ENCODE peak calls at places on chromosomes 1 and 21, in ten cellular contexts. U is NCI-H1092 treated with DMSO at 0.1 percent for 48 hours, J is GM13977, L is nephron progenitor cell, E is adrenal gland, X is HS-5, O is NCI-H524 treated with DMSO at 0.1 percent for 48 hours, Y is H9, I is cardiac muscle cell, G is ELR. P is an unnamed sample.

GRCh38 chr1:12448746-12449177 is 169.2 kb downstream of the DHRS3 start:
- DNase-seq in I (no peak), U (no peak), O (no peak), L (no peak), G (no peak), X (no peak), Y (no peak), J (no peak), E (peak), P (no peak)

GRCh38 chr1:116374340-116375164 is 1.5 kb downstream of the ATP1A1 start:
- DNase-seq in E (no peak), L (peak), Y (peak), J (no peak), I (peak), G (peak), O (no peak), U (no peak), X (no peak), P (no peak)

GRCh38 chr1:143553627-143554026 is 418.2 kb downstream of the FAM72C start:
- DNase-seq in G (no peak), U (no peak), Y (no peak), E (no peak), O (no peak), I (no peak), J (no peak), X (no peak), L (no peak), P (no peak)

GRCh38 chr21:34782666-34783365 is 114.0 kb downstream of the CLIC6 start:
- DNase-seq in O (peak), J (no peak), G (peak), Y (no peak), L (no peak), I (no peak), X (no peak), U (no peak), E (no peak), P (no peak)

GRCh38 chr1:156524481-156524869 is 23.9 kb upstream of the MEF2D start:
- DNase-seq in J (peak), G (no peak), O (no peak), E (no peak), L (no peak), X (no peak), I (peak), Y (no peak), U (no peak), P (no peak)

GRCh38 chr1:196535727-196536126 is 72.5 kb downstream of the KCNT2 start:
- DNase-seq in E (no peak), J (no peak), X (peak), L (no peak), I (no peak), G (peak), Y (peak), U (no peak), O (no peak), P (no peak)

GRCh38 chr21:46554431-46555224 is 50.3 kb downstream of the S100B start:
- DNase-seq in Y (no peak), O (no peak), X (no peak), U (no peak), G (no peak), L (no peak), I (no peak), J (no peak), E (no peak), P (no peak)

GRCh38 chr1:22925111-22925510 is 47.6 kb downstream of the LACTBL1 start:
- DNase-seq in L (no peak), G (peak), X (no peak), Y (no peak), U (no peak), J (no peak), I (no peak), E (no peak), O (no peak), P (no peak)

GRCh38 chr21:15278851-15279250 is 214.1 kb upstream of the NRIP1 start:
- DNase-seq in E (no peak), U (no peak), O (no peak), J (no peak), Y (no peak), L (no peak), G (no peak), I (no peak), X (no peak), P (no peak)

GRCh38 chr1:238451006-238451405 is 560.3 kb upstream of the ZP4 start:
- DNase-seq in Y (no peak), O (no peak), X (no peak), J (no peak), L (no peak), U (no peak), E (no peak), G (peak), I (no peak), P (no peak)

GRCh38 chr21:39915881-39916280 is 48.6 kb downstream of the PCP4 start:
- DNase-seq in J (no peak), L (no peak), G (no peak), U (no peak), E (no peak), Y (no peak), O (no peak), X (no peak), I (no peak), P (no peak)

GRCh38 chr1:242129103-242129502 is 130.2 kb upstream of the MAP1LC3C start:
- DNase-seq in Y (no peak), J (peak), U (peak), I (peak), L (no peak), E (no peak), O (no peak), X (no peak), G (peak), P (no peak)

GRCh38 chr1:246608616-246609376 is 42.5 kb downstream of the CNST start:
- DNase-seq in O (no peak), J (peak), U (no peak), X (peak), E (peak), L (no peak), I (no peak), Y (peak), G (peak), P (no peak)

GRCh38 chr1:118185083-118185899 is at the start of gene SPAG17:
- DNase-seq in L (peak), G (peak), I (peak), J (peak), U (no peak), E (peak), Y (peak), X (no peak), O (peak), P (peak)

GRCh38 chr1:204990059-204990664 is 52.9 kb upstream of the CNTN2 start:
- DNase-seq in U (no peak), X (no peak), L (no peak), Y (peak), E (no peak), J (no peak), I (no peak), G (peak), O (no peak), P (no peak)

GRCh38 chr21:31395268-31395667 is 51.2 kb upstream of the TIAM1 start:
- DNase-seq in J (no peak), G (no peak), O (no peak), L (peak), I (no peak), U (no peak), X (no peak), E (no peak), Y (no peak), P (no peak)